ENCODE peak calls at places on chromosomes 5 and 9, in eight cellular contexts. One of them, this sample, is unnamed.

GRCh38 chr5:81534481-81534840 is 140.5 kb upstream of the ACOT12 start:
- DNase-seq in prostate gland: no peak
- DNase-seq in Panc1: no peak
- DNase-seq in GM23338: no peak
- DNase-seq in GM12878: no peak
- DNase-seq in stomach: no peak
- DNase-seq in SK-N-SH: no peak
- DNase-seq in HCT116: no peak
- DNase-seq in this sample: no peak

GRCh38 chr9:71760901-71761300 is 7.4 kb downstream of the CEMIP2 start:
- DNase-seq in HCT116: no peak
- DNase-seq in prostate gland: no peak
- DNase-seq in stomach: no peak
- DNase-seq in SK-N-SH: no peak
- DNase-seq in GM12878: no peak
- DNase-seq in GM23338: peak; percentile 76
- DNase-seq in Panc1: no peak
- DNase-seq in this sample: no peak

GRCh38 chr9:32705059-32705458 is 69.6 kb upstream of the TAF1L start:
- DNase-seq in prostate gland: no peak
- DNase-seq in SK-N-SH: no peak
- DNase-seq in HCT116: no peak
- DNase-seq in stomach: no peak
- DNase-seq in GM12878: no peak
- DNase-seq in GM23338: no peak
- DNase-seq in Panc1: no peak
- DNase-seq in this sample: no peak

GRCh38 chr9:78221425-78221824 is 14.4 kb upstream of the CEP78 start:
- DNase-seq in HCT116: no peak
- DNase-seq in stomach: no peak
- DNase-seq in SK-N-SH: no peak
- DNase-seq in GM23338: no peak
- DNase-seq in prostate gland: no peak
- DNase-seq in GM12878: no peak
- DNase-seq in Panc1: no peak
- DNase-seq in this sample: no peak

GRCh38 chr5:90932052-90932699 is 373.6 kb downstream of the ADGRV1 start:
- DNase-seq in prostate gland: peak; percentile 65
- DNase-seq in SK-N-SH: peak; percentile 77
- DNase-seq in Panc1: peak; percentile 48
- DNase-seq in GM23338: peak; percentile 87
- DNase-seq in GM12878: peak; percentile 12
- DNase-seq in stomach: peak; percentile 29
- DNase-seq in HCT116: peak; percentile 44
- DNase-seq in this sample: no peak

GRCh38 chr9:127078988-127079387 is 43.4 kb downstream of the ANGPTL2 start:
- DNase-seq in Panc1: no peak
- DNase-seq in HCT116: no peak
- DNase-seq in SK-N-SH: no peak
- DNase-seq in prostate gland: no peak
- DNase-seq in GM23338: no peak
- DNase-seq in GM12878: no peak
- DNase-seq in stomach: no peak
- DNase-seq in this sample: no peak

GRCh38 chr9:101536938-101537337 is 3.3 kb downstream of the RNF20 start:
- DNase-seq in GM23338: peak; percentile 52
- DNase-seq in GM12878: no peak
- DNase-seq in prostate gland: no peak
- DNase-seq in stomach: no peak
- DNase-seq in HCT116: no peak
- DNase-seq in SK-N-SH: no peak
- DNase-seq in Panc1: no peak
- DNase-seq in this sample: no peak

GRCh38 chr5:111806753-111807152 is 49.8 kb upstream of the NREP start:
- DNase-seq in GM12878: no peak
- DNase-seq in stomach: no peak
- DNase-seq in SK-N-SH: no peak
- DNase-seq in HCT116: no peak
- DNase-seq in GM23338: no peak
- DNase-seq in Panc1: no peak
- DNase-seq in prostate gland: no peak
- DNase-seq in this sample: no peak

GRCh38 chr5:159504857-159505304 is 174.6 kb upstream of the IL12B start:
- DNase-seq in Panc1: no peak
- DNase-seq in GM23338: no peak
- DNase-seq in GM12878: no peak
- DNase-seq in SK-N-SH: no peak
- DNase-seq in stomach: no peak
- DNase-seq in HCT116: no peak
- DNase-seq in prostate gland: no peak
- DNase-seq in this sample: no peak

GRCh38 chr9:26129216-26129615 is 451.0 kb upstream of the TUSC1 start:
- DNase-seq in stomach: no peak
- DNase-seq in GM12878: no peak
- DNase-seq in SK-N-SH: no peak
- DNase-seq in Panc1: no peak
- DNase-seq in prostate gland: no peak
- DNase-seq in HCT116: no peak
- DNase-seq in GM23338: no peak
- DNase-seq in this sample: no peak

GRCh38 chr5:33479321-33479720 is 38.6 kb downstream of the TARS1 start:
- DNase-seq in stomach: no peak
- DNase-seq in GM12878: no peak
- DNase-seq in GM23338: no peak
- DNase-seq in prostate gland: no peak
- DNase-seq in Panc1: no peak
- DNase-seq in SK-N-SH: no peak
- DNase-seq in HCT116: no peak
- DNase-seq in this sample: no peak

GRCh38 chr5:159210846-159211245 is 1.5 kb upstream of the RNF145 start:
- DNase-seq in GM23338: no peak
- DNase-seq in HCT116: no peak
- DNase-seq in stomach: no peak
- DNase-seq in SK-N-SH: peak; percentile 8
- DNase-seq in prostate gland: no peak
- DNase-seq in Panc1: no peak
- DNase-seq in GM12878: no peak
- DNase-seq in this sample: no peak

GRCh38 chr5:139565411-139566305 is 4.5 kb downstream of the UBE2D2 start:
- DNase-seq in prostate gland: no peak
- DNase-seq in GM23338: no peak
- DNase-seq in GM12878: peak; percentile 83
- DNase-seq in HCT116: no peak
- DNase-seq in Panc1: no peak
- DNase-seq in stomach: no peak
- DNase-seq in SK-N-SH: no peak
- DNase-seq in this sample: no peak

GRCh38 chr5:175484824-175485223 is 6.5 kb downstream of the SFXN1 start:
- DNase-seq in HCT116: no peak
- DNase-seq in SK-N-SH: no peak
- DNase-seq in GM12878: no peak
- DNase-seq in Panc1: no peak
- DNase-seq in GM23338: no peak
- DNase-seq in prostate gland: no peak
- DNase-seq in stomach: no peak
- DNase-seq in this sample: no peak

GRCh38 chr5:6573651-6574101 is 59.2 kb downstream of the NSUN2 start:
- DNase-seq in stomach: no peak
- DNase-seq in prostate gland: peak; percentile 2
- DNase-seq in HCT116: no peak
- DNase-seq in GM23338: peak; percentile 38
- DNase-seq in Panc1: no peak
- DNase-seq in GM12878: no peak
- DNase-seq in SK-N-SH: peak; percentile 54
- DNase-seq in this sample: no peak

GRCh38 chr5:55406292-55406691 is 98.5 kb downstream of the MTREX start:
- DNase-seq in prostate gland: no peak
- DNase-seq in Panc1: no peak
- DNase-seq in GM12878: no peak
- DNase-seq in SK-N-SH: no peak
- DNase-seq in HCT116: no peak
- DNase-seq in GM23338: peak; percentile 11
- DNase-seq in stomach: no peak
- DNase-seq in this sample: no peak

GRCh38 chr9:108002296-108003056 is 512.9 kb upstream of the KLF4 start:
- DNase-seq in GM12878: no peak
- DNase-seq in Panc1: no peak
- DNase-seq in HCT116: peak; percentile 4
- DNase-seq in GM23338: no peak
- DNase-seq in stomach: no peak
- DNase-seq in prostate gland: no peak
- DNase-seq in SK-N-SH: no peak
- DNase-seq in this sample: no peak

GRCh38 chr9:99677281-99677680 is 144.4 kb upstream of the NR4A3 start:
- DNase-seq in GM23338: no peak
- DNase-seq in HCT116: no peak
- DNase-seq in Panc1: no peak
- DNase-seq in GM12878: no peak
- DNase-seq in stomach: no peak
- DNase-seq in SK-N-SH: no peak
- DNase-seq in prostate gland: no peak
- DNase-seq in this sample: no peak

GRCh38 chr5:141878186-141878770 is at the start of gene PCDH1:
- DNase-seq in GM12878: no peak
- DNase-seq in stomach: peak; percentile 61
- DNase-seq in SK-N-SH: peak; percentile 81
- DNase-seq in GM23338: peak; percentile 77
- DNase-seq in HCT116: no peak
- DNase-seq in Panc1: no peak
- DNase-seq in prostate gland: peak; percentile 41
- DNase-seq in this sample: no peak

GRCh38 chr5:75547826-75548225 is 36.1 kb downstream of the POLK start:
- DNase-seq in prostate gland: no peak
- DNase-seq in HCT116: no peak
- DNase-seq in SK-N-SH: no peak
- DNase-seq in GM12878: no peak
- DNase-seq in stomach: no peak
- DNase-seq in Panc1: no peak
- DNase-seq in GM23338: no peak
- DNase-seq in this sample: no peak

GRCh38 chr9:114551750-114552685 is 35.6 kb upstream of the ATP6V1G1 start:
- DNase-seq in stomach: no peak
- DNase-seq in HCT116: peak; percentile 92
- DNase-seq in SK-N-SH: peak; percentile 26
- DNase-seq in GM12878: no peak
- DNase-seq in prostate gland: no peak
- DNase-seq in Panc1: peak; percentile 93
- DNase-seq in GM23338: no peak
- DNase-seq in this sample: peak; percentile 60

GRCh38 chr5:52469420-52469819 is 318.3 kb upstream of the ITGA1 start:
- DNase-seq in stomach: no peak
- DNase-seq in Panc1: no peak
- DNase-seq in prostate gland: no peak
- DNase-seq in GM23338: no peak
- DNase-seq in GM12878: no peak
- DNase-seq in HCT116: no peak
- DNase-seq in SK-N-SH: no peak
- DNase-seq in this sample: no peak

GRCh38 chr9:113581865-113582697 is 118.6 kb downstream of the RGS3 start:
- DNase-seq in GM23338: no peak
- DNase-seq in stomach: peak; percentile 84
- DNase-seq in prostate gland: peak; percentile 48
- DNase-seq in Panc1: no peak
- DNase-seq in SK-N-SH: peak; percentile 62
- DNase-seq in HCT116: no peak
- DNase-seq in GM12878: peak; percentile 96
- DNase-seq in this sample: peak; percentile 56

GRCh38 chr5:131974956-131975726 is 29.7 kb upstream of the MEIKIN start:
- DNase-seq in Panc1: no peak
- DNase-seq in SK-N-SH: no peak
- DNase-seq in HCT116: no peak
- DNase-seq in prostate gland: no peak
- DNase-seq in GM23338: peak; percentile 36
- DNase-seq in stomach: no peak
- DNase-seq in GM12878: no peak
- DNase-seq in this sample: no peak
- H3K4me1 ChIP-seq in Panc1: no peaks in the 10 kb centered on the region
- H3K4me1 ChIP-seq in SK-N-SH: no peaks in the 10 kb centered on the region
- H3K4me1 ChIP-seq in HCT116: no peaks in the 10 kb centered on the region
- H3K4me1 ChIP-seq in prostate gland: no peaks in the 10 kb centered on the region
- H3K4me1 ChIP-seq in GM23338: peaks cover 9% of the 10 kb centered on the region
- H3K4me1 ChIP-seq in stomach: no peaks in the 10 kb centered on the region
- H3K4me1 ChIP-seq in GM12878: peaks cover 6% of the 10 kb centered on the region
- H3K4me1 ChIP-seq in this sample: no peaks in the 10 kb centered on the region

GRCh38 chr5:169767938-169768337 is 130.9 kb downstream of the DOCK2 start:
- DNase-seq in GM23338: no peak
- DNase-seq in prostate gland: no peak
- DNase-seq in SK-N-SH: peak; percentile 27
- DNase-seq in Panc1: no peak
- DNase-seq in GM12878: no peak
- DNase-seq in stomach: peak; percentile 58
- DNase-seq in HCT116: no peak
- DNase-seq in this sample: no peak
- TF ChIP-seq POLR2AphosphoS5 in GM23338: no peak
- TF ChIP-seq POLR2AphosphoS5 in prostate gland: no peak
- TF ChIP-seq POLR2AphosphoS5 in SK-N-SH: no peak
- TF ChIP-seq POLR2AphosphoS5 in Panc1: no peak
- TF ChIP-seq POLR2AphosphoS5 in GM12878: no peak
- TF ChIP-seq POLR2AphosphoS5 in stomach: no peak
- TF ChIP-seq POLR2AphosphoS5 in HCT116: no peak
- TF ChIP-seq POLR2AphosphoS5 in this sample: no peak

DNA sequence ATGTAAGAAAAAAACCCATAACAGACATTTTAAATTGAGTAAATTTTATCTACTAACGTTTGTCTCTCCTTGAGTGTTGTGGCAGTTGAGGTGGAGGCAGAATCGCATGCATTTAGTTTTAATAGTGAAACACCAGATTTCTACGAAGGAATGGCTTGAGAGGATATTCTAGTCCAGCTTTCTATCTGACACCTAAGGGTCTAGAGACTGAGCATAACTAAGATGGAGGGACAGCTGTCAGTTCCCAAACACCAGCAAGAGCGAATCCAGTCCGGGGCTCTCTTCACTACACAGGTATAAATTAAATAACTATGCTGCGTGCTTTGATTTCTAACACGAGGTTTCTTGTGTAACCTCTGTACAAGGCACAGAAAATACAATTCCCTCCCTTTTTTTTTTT is 1.4 kb downstream of the NCBP1 start:
- DNase-seq in stomach: no peak
- DNase-seq in GM12878: no peak
- DNase-seq in HCT116: no peak
- DNase-seq in Panc1: no peak
- DNase-seq in GM23338: no peak
- DNase-seq in SK-N-SH: no peak
- DNase-seq in prostate gland: no peak
- DNase-seq in this sample: no peak
- H3K4me3 ChIP-seq in stomach: no peak overlapping the region
- H3K4me3 ChIP-seq in GM12878: peak overlapping the region; percentile 96
- H3K4me3 ChIP-seq in HCT116: peak overlapping the region; percentile 95
- H3K4me3 ChIP-seq in Panc1: peak overlapping the region; percentile 96
- H3K4me3 ChIP-seq in GM23338: peak overlapping the region; percentile 91
- H3K4me3 ChIP-seq in SK-N-SH: peak overlapping the region; percentile 92
- H3K4me3 ChIP-seq in prostate gland: no peak overlapping the region
- H3K4me3 ChIP-seq in this sample: no peak overlapping the region

DNA sequence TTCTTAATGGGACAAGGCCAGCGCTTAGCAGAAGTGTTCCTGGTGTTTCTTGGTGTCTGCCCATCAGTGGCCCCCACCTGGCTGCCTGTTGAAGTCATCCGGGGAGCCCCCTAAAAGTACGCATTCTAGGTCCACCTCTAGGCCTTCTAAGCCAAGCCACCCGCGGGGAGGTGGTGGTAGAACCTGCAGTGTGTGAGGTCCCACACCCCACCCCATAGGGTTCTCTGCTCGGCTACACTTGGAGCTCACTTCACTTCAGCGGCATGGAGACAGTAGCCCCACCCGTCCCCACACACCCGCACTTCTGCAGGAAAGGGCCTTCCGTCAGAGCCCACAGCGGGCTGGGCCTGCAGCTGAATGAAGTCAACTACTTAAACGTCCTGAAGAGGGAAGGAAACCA is 29.6 kb upstream of the FCN2 start:
- DNase-seq in Panc1: no peak
- DNase-seq in stomach: no peak
- DNase-seq in HCT116: no peak
- DNase-seq in GM23338: no peak
- DNase-seq in GM12878: no peak
- DNase-seq in SK-N-SH: no peak
- DNase-seq in prostate gland: no peak
- DNase-seq in this sample: peak; percentile 12
- H3K4me1 ChIP-seq in Panc1: no peaks in the 10 kb centered on the region
- H3K4me1 ChIP-seq in stomach: no peaks in the 10 kb centered on the region
- H3K4me1 ChIP-seq in HCT116: no peaks in the 10 kb centered on the region
- H3K4me1 ChIP-seq in GM23338: no peaks in the 10 kb centered on the region
- H3K4me1 ChIP-seq in GM12878: peaks cover 3% of the 10 kb centered on the region
- H3K4me1 ChIP-seq in SK-N-SH: no peaks in the 10 kb centered on the region
- H3K4me1 ChIP-seq in prostate gland: no peaks in the 10 kb centered on the region
- H3K4me1 ChIP-seq in this sample: no peaks in the 10 kb centered on the region